ENCODE peak calls at places on chromosomes 13 and 19, in four cellular contexts. One of them, this sample, is unnamed.

GRCh38 chr13:21429217-21429616 is 29.9 kb downstream of the ZDHHC20 start:
- DNase-seq in brain microvascular endothelial cell: no peak
- DNase-seq in kidney: no peak
- DNase-seq in transverse colon: no peak
- DNase-seq in this sample: no peak

GRCh38 chr13:110944121-110944967 is 29.5 kb upstream of the ANKRD10 start:
- DNase-seq in brain microvascular endothelial cell: peak; percentile 52
- DNase-seq in kidney: no peak
- DNase-seq in transverse colon: peak; percentile 20
- DNase-seq in this sample: no peak

GRCh38 chr19:38449518-38449917 is 16.0 kb downstream of the RYR1 start:
- DNase-seq in brain microvascular endothelial cell: no peak
- DNase-seq in kidney: no peak
- DNase-seq in transverse colon: no peak
- DNase-seq in this sample: no peak

GRCh38 chr19:33293255-33294057 is 8.9 kb downstream of the CEBPA start:
- DNase-seq in brain microvascular endothelial cell: peak; percentile 59
- DNase-seq in kidney: peak; percentile 79
- DNase-seq in transverse colon: peak; percentile 54
- DNase-seq in this sample: peak; percentile 70

GRCh38 chr19:2549701-2550191 is 73.8 kb downstream of the GADD45B start:
- DNase-seq in brain microvascular endothelial cell: peak; percentile 88
- DNase-seq in kidney: peak; percentile 92
- DNase-seq in transverse colon: peak; percentile 72
- DNase-seq in this sample: peak; percentile 66

GRCh38 chr19:57816652-57817051 is 1.9 kb upstream of the ZNF552 start:
- DNase-seq in brain microvascular endothelial cell: no peak
- DNase-seq in kidney: no peak
- DNase-seq in transverse colon: no peak
- DNase-seq in this sample: no peak

GRCh38 chr13:63351533-63351932 is 1935.9 kb upstream of the PCDH20 start:
- DNase-seq in brain microvascular endothelial cell: no peak
- DNase-seq in kidney: no peak
- DNase-seq in transverse colon: no peak
- DNase-seq in this sample: no peak

GRCh38 chr13:99228737-99229691 is 28.4 kb downstream of the UBAC2 start:
- DNase-seq in brain microvascular endothelial cell: peak; percentile 46
- DNase-seq in kidney: no peak
- DNase-seq in transverse colon: no peak
- DNase-seq in this sample: no peak

GRCh38 chr13:43307921-43308433 is 284.6 kb downstream of the DNAJC15 start:
- DNase-seq in brain microvascular endothelial cell: peak; percentile 93
- DNase-seq in kidney: peak; percentile 92
- DNase-seq in transverse colon: peak; percentile 75
- DNase-seq in this sample: peak; percentile 67

GRCh38 chr19:2569596-2570465 is 93.9 kb downstream of the GADD45B start:
- DNase-seq in brain microvascular endothelial cell: no peak
- DNase-seq in kidney: peak; percentile 63
- DNase-seq in transverse colon: no peak
- DNase-seq in this sample: peak; percentile 19

GRCh38 chr19:51000981-51001380 is 423 bp downstream of the KLK8 start:
- DNase-seq in brain microvascular endothelial cell: no peak
- DNase-seq in kidney: no peak
- DNase-seq in transverse colon: no peak
- DNase-seq in this sample: no peak

GRCh38 chr19:33499671-33500506 is 21.7 kb downstream of the PEPD start:
- DNase-seq in brain microvascular endothelial cell: no peak
- DNase-seq in kidney: peak; percentile 53
- DNase-seq in transverse colon: no peak
- DNase-seq in this sample: no peak

GRCh38 chr13:44420376-44421220 is 47.0 kb downstream of the SERP2 start:
- DNase-seq in brain microvascular endothelial cell: no peak
- DNase-seq in kidney: no peak
- DNase-seq in transverse colon: no peak
- DNase-seq in this sample: no peak

GRCh38 chr13:89950225-89950624 is 1397.3 kb upstream of the MIR17HG start:
- DNase-seq in brain microvascular endothelial cell: no peak
- DNase-seq in kidney: no peak
- DNase-seq in transverse colon: no peak
- DNase-seq in this sample: no peak

GRCh38 chr19:35013047-35013819 is 13.1 kb downstream of the GRAMD1A start:
- DNase-seq in brain microvascular endothelial cell: peak; percentile 40
- DNase-seq in kidney: peak; percentile 91
- DNase-seq in transverse colon: peak; percentile 77
- DNase-seq in this sample: peak; percentile 88

GRCh38 chr19:6720369-6721112 is at the start of gene C3:
- DNase-seq in brain microvascular endothelial cell: no peak
- DNase-seq in kidney: peak; percentile 72
- DNase-seq in transverse colon: no peak
- DNase-seq in this sample: no peak

GRCh38 chr13:33186851-33187250 is 98.7 kb downstream of the STARD13 start:
- DNase-seq in brain microvascular endothelial cell: peak; percentile 89
- DNase-seq in kidney: no peak
- DNase-seq in transverse colon: no peak
- DNase-seq in this sample: no peak

DNA sequence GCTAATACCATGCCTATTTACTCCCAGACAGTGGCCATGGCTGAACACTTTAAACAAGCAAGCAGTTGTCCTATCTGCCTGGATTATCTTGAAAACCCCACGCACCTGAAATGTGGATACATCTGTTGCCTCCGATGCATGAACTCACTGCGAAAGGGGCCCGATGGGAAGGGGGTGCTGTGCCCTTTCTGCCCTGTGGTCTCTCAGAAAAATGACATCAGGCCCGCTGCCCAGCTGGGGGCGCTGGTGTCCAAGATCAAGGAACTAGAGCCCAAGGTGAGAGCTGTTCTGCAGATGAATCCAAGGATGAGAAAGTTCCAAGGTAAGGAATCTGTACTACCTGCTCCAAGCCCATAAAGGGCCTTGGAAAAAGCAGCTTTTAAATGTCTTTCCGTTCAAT is 8.6 kb downstream of the RFPL4AL1 start:
- DNase-seq in brain microvascular endothelial cell: no peak
- DNase-seq in kidney: no peak
- DNase-seq in transverse colon: peak; percentile 14
- DNase-seq in this sample: peak; percentile 34
- TF ChIP-seq CTCF in brain microvascular endothelial cell: no peak
- TF ChIP-seq CTCF in kidney: no peak
- TF ChIP-seq CTCF in transverse colon: no peak
- TF ChIP-seq CTCF in this sample: no peak

DNA sequence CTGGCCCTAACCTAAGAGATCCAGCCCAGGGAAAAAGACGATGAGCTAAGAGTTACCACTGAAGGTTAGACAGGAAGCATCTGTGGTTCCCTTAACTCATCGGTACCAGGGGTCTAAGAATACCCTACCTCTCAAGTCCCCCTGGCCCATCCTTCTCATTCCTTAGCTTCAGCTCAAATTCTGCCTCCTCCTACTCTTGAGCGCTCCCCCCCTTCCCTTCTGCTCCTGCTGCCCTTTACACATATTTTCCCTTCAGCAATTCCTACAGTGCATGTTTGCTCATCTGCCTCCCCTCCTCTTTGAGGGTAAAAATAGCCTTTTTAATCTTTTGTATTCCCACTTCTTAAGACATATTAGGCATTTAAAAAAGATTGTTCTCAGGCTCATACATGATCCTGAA is 33.2 kb downstream of the LNX2 start:
- DNase-seq in brain microvascular endothelial cell: no peak
- DNase-seq in kidney: no peak
- DNase-seq in transverse colon: no peak
- DNase-seq in this sample: no peak
- H3K4me3 ChIP-seq in brain microvascular endothelial cell: no peak overlapping the region
- H3K4me3 ChIP-seq in kidney: no peak overlapping the region
- H3K4me3 ChIP-seq in transverse colon: no peak overlapping the region
- H3K4me3 ChIP-seq in this sample: no peak overlapping the region

DNA sequence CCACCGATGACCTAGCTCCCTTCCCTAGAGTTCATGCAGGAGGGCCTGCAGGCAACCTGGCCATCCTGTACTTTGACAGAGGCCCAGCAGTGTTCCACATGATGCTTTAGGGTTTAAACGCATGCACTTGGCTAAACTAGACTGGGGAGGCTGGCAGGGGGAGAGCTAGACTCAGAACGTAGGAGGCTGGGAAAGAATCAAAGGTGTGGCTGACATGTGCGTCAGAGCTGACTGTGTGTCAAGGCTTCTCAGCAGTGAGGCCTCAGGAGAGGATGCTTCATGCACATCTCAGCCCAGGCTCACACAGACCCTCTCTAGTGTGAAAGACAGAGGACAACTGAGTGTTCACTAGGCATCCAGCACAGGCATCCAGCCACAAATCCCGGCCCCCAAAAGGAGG is 28.7 kb downstream of the DNMT1 start:
- DNase-seq in brain microvascular endothelial cell: no peak
- DNase-seq in kidney: no peak
- DNase-seq in transverse colon: no peak
- DNase-seq in this sample: no peak
- H3K36me3 ChIP-seq in brain microvascular endothelial cell: peaks cover 59% of the 10 kb centered on the region
- H3K36me3 ChIP-seq in kidney: peaks cover 17% of the 10 kb centered on the region
- H3K36me3 ChIP-seq in transverse colon: peaks cover 15% of the 10 kb centered on the region
- H3K36me3 ChIP-seq in this sample: no peaks in the 10 kb centered on the region

GRCh38 chr13:49560270-49561063 is 24.9 kb downstream of the RCBTB1 start:
- DNase-seq in brain microvascular endothelial cell: peak; percentile 39
- DNase-seq in kidney: no peak
- DNase-seq in transverse colon: peak; percentile 15
- DNase-seq in this sample: no peak
- TF ChIP-seq CTCF in brain microvascular endothelial cell: peak; percentile 66
- TF ChIP-seq CTCF in kidney: peak; percentile 12
- TF ChIP-seq CTCF in transverse colon: no peak
- TF ChIP-seq CTCF in this sample: no peak

GRCh38 chr13:26253262-26253786 is 605 bp upstream of the CDK8 start:
- DNase-seq in brain microvascular endothelial cell: no peak
- DNase-seq in kidney: no peak
- DNase-seq in transverse colon: no peak
- DNase-seq in this sample: no peak
- H3K4me3 ChIP-seq in brain microvascular endothelial cell: peak overlapping the region; percentile 82
- H3K4me3 ChIP-seq in kidney: peak overlapping the region; percentile 83
- H3K4me3 ChIP-seq in transverse colon: peak overlapping the region; percentile 82
- H3K4me3 ChIP-seq in this sample: peak overlapping the region; percentile 92

GRCh38 chr19:993361-993830 is 6.8 kb upstream of the GRIN3B start:
- DNase-seq in brain microvascular endothelial cell: no peak
- DNase-seq in kidney: no peak
- DNase-seq in transverse colon: no peak
- DNase-seq in this sample: no peak

GRCh38 chr19:991932-992669 is 8.0 kb downstream of the WDR18 start:
- DNase-seq in brain microvascular endothelial cell: no peak
- DNase-seq in kidney: no peak
- DNase-seq in transverse colon: no peak
- DNase-seq in this sample: no peak

GRCh38 chr19:993831-994393 is 6.3 kb upstream of the GRIN3B start:
- DNase-seq in brain microvascular endothelial cell: no peak
- DNase-seq in kidney: peak; percentile 83
- DNase-seq in transverse colon: no peak
- DNase-seq in this sample: no peak

GRCh38 chr19:991174-991931 is 7.2 kb downstream of the WDR18 start:
- DNase-seq in brain microvascular endothelial cell: peak; percentile 22
- DNase-seq in kidney: peak; percentile 83
- DNase-seq in transverse colon: peak; percentile 37
- DNase-seq in this sample: peak; percentile 4

GRCh38 chr19:992670-993055 is 7.6 kb upstream of the GRIN3B start:
- DNase-seq in brain microvascular endothelial cell: no peak
- DNase-seq in kidney: no peak
- DNase-seq in transverse colon: no peak
- DNase-seq in this sample: no peak
- H3K36me3 ChIP-seq in brain microvascular endothelial cell: peaks cover 31% of the 10 kb centered on the region
- H3K36me3 ChIP-seq in kidney: peaks cover 3% of the 10 kb centered on the region
- H3K36me3 ChIP-seq in transverse colon: no peaks in the 10 kb centered on the region
- H3K36me3 ChIP-seq in this sample: no peaks in the 10 kb centered on the region

GRCh38 chr19:39845621-39846175 is 481 bp downstream of the FBL start:
- DNase-seq in brain microvascular endothelial cell: no peak
- DNase-seq in kidney: no peak
- DNase-seq in transverse colon: no peak
- DNase-seq in this sample: no peak
- TF ChIP-seq CTCF in brain microvascular endothelial cell: peak; percentile 49
- TF ChIP-seq CTCF in kidney: no peak
- TF ChIP-seq CTCF in transverse colon: no peak
- TF ChIP-seq CTCF in this sample: no peak

GRCh38 chr19:45952691-45953505 is 20.8 kb downstream of the NOVA2 start:
- DNase-seq in brain microvascular endothelial cell: peak; percentile 7
- DNase-seq in kidney: peak; percentile 79
- DNase-seq in transverse colon: peak; percentile 24
- DNase-seq in this sample: peak; percentile 60
- H3K4me3 ChIP-seq in brain microvascular endothelial cell: peak overlapping the region; percentile 15
- H3K4me3 ChIP-seq in kidney: no peak overlapping the region
- H3K4me3 ChIP-seq in transverse colon: peak overlapping the region; percentile 15
- H3K4me3 ChIP-seq in this sample: no peak overlapping the region

GRCh38 chr19:8261881-8262280 is 46.3 kb downstream of the CD320 start:
- DNase-seq in brain microvascular endothelial cell: no peak
- DNase-seq in kidney: peak; percentile 77
- DNase-seq in transverse colon: no peak
- DNase-seq in this sample: no peak

GRCh38 chr19:8261347-8261746 is 46.8 kb downstream of the CD320 start:
- DNase-seq in brain microvascular endothelial cell: no peak
- DNase-seq in kidney: no peak
- DNase-seq in transverse colon: no peak
- DNase-seq in this sample: no peak

GRCh38 chr19:8262431-8262830 is 45.7 kb downstream of the CD320 start:
- DNase-seq in brain microvascular endothelial cell: no peak
- DNase-seq in kidney: peak; percentile 33
- DNase-seq in transverse colon: no peak
- DNase-seq in this sample: no peak

GRCh38 chr19:8259142-8259921 is 48.8 kb downstream of the CD320 start:
- DNase-seq in brain microvascular endothelial cell: no peak
- DNase-seq in kidney: peak; percentile 36
- DNase-seq in transverse colon: no peak
- DNase-seq in this sample: no peak

GRCh38 chr19:8259922-8260247 is 48.3 kb downstream of the CD320 start:
- DNase-seq in brain microvascular endothelial cell: no peak
- DNase-seq in kidney: peak; percentile 32
- DNase-seq in transverse colon: no peak
- DNase-seq in this sample: peak; percentile 2
- H3K36me3 ChIP-seq in brain microvascular endothelial cell: no peaks in the 10 kb centered on the region
- H3K36me3 ChIP-seq in kidney: peaks cover 8% of the 10 kb centered on the region
- H3K36me3 ChIP-seq in transverse colon: no peaks in the 10 kb centered on the region
- H3K36me3 ChIP-seq in this sample: no peaks in the 10 kb centered on the region